ENCODE peak calls at places on chromosomes 3 and 15, in four cellular contexts. I, U, K and Y are unnamed samples.

GRCh38 chr3:51354766-51355615 is 30.1 kb upstream of the MANF start:
- DNase-seq in I (no peak), U (no peak), K (no peak), Y (no peak)

GRCh38 chr3:26712211-26713026 is 89.8 kb downstream of the LRRC3B start:
- DNase-seq in I (no peak), U (no peak), K (no peak), Y (peak)

GRCh38 chr3:185640308-185640707 is 54.2 kb downstream of the SENP2 start:
- DNase-seq in K (no peak), U (no peak), I (no peak), Y (no peak)

GRCh38 chr15:90038639-90039095 is 37.5 kb downstream of the ZNF710 start:
- DNase-seq in I (peak), K (no peak), U (no peak), Y (no peak)

GRCh38 chr15:64246364-64247189 is 83.8 kb upstream of the PPIB start:
- DNase-seq in I (no peak), K (peak), U (no peak), Y (peak)

GRCh38 chr3:194125474-194125873 is 10.5 kb upstream of the HES1 start:
- DNase-seq in I (no peak), U (no peak), K (no peak), Y (no peak)

GRCh38 chr3:119205209-119205608 is 31.8 kb downstream of the UPK1B start:
- DNase-seq in U (no peak), I (no peak), K (no peak), Y (no peak)

GRCh38 chr3:94206291-94206690 is 143.4 kb downstream of the NSUN3 start:
- DNase-seq in K (no peak), I (no peak), U (no peak), Y (no peak)

GRCh38 chr15:90895571-90896117 is 7.5 kb upstream of the MAN2A2 start:
- DNase-seq in U (no peak), K (no peak), I (no peak), Y (no peak)

GRCh38 chr3:195004512-195005250 is 266.3 kb downstream of the XXYLT1 start:
- DNase-seq in I (no peak), U (peak), K (no peak), Y (no peak)

GRCh38 chr3:43287514-43287913 is 1.2 kb downstream of the SNRK start:
- DNase-seq in I (no peak), U (no peak), K (no peak), Y (no peak)

GRCh38 chr3:37768107-37768809 is 93.4 kb upstream of the CTDSPL start:
- DNase-seq in U (no peak), I (no peak), K (no peak), Y (no peak)

GRCh38 chr15:26391556-26392229 is 381.2 kb downstream of the GABRB3 start:
- DNase-seq in K (no peak), U (no peak), I (no peak), Y (no peak)

GRCh38 chr15:60414016-60414682 is 16.4 kb upstream of the ANXA2 start:
- DNase-seq in I (no peak), K (no peak), U (no peak), Y (no peak)

GRCh38 chr15:79339588-79340314 is 28.8 kb downstream of the TMED3 start:
- DNase-seq in I (no peak), U (no peak), K (no peak), Y (peak)

GRCh38 chr3:17642474-17642873 is 100.0 kb downstream of the TBC1D5 start:
- DNase-seq in I (no peak), U (no peak), K (no peak), Y (no peak)

GRCh38 chr3:194749631-194750271 is 64.1 kb downstream of the FAM43A start:
- DNase-seq in I (no peak), U (no peak), K (peak), Y (no peak)

GRCh38 chr15:90597477-90598052 is 67.8 kb downstream of the CRTC3 start:
- DNase-seq in U (no peak), K (no peak), I (no peak), Y (peak)

GRCh38 chr15:49620174-49620573 is 444 bp downstream of the FAM227B start:
- DNase-seq in I (no peak), K (no peak), U (no peak), Y (peak)

GRCh38 chr15:77186518-77187095 is 115.7 kb upstream of the TSPAN3 start:
- DNase-seq in U (no peak), K (no peak), I (no peak), Y (peak)

GRCh38 chr15:48416301-48416700 is 85.1 kb downstream of the DUT start:
- DNase-seq in I (no peak), U (no peak), K (no peak), Y (peak)

GRCh38 chr15:25790003-25790660 is 73.0 kb downstream of the ATP10A start:
- DNase-seq in I (peak), U (peak), K (no peak), Y (peak)

GRCh38 chr3:40843208-40843624 is 318.5 kb downstream of the ZNF621 start:
- DNase-seq in I (no peak), U (no peak), K (no peak), Y (no peak)

GRCh38 chr3:120524171-120524923 is 71.8 kb upstream of the NDUFB4 start:
- DNase-seq in I (no peak), K (no peak), U (no peak), Y (no peak)

GRCh38 chr3:185151959-185152432 is 864 bp downstream of the C3orf70 start:
- DNase-seq in U (peak), I (no peak), K (no peak), Y (no peak)

GRCh38 chr3:184314700-184315505 is 497 bp downstream of the EIF4G1 start:
- DNase-seq in U (peak), K (no peak), I (peak), Y (peak)

GRCh38 chr15:62306851-62307504 is 141.9 kb upstream of the C2CD4B start:
- DNase-seq in K (peak), U (no peak), I (peak), Y (peak)

GRCh38 chr15:48062476-48062875 is 58.3 kb upstream of the SLC24A5 start:
- DNase-seq in K (no peak), I (no peak), U (no peak), Y (no peak)

GRCh38 chr3:44982817-44983216 is 6.8 kb downstream of the EXOSC7 start:
- DNase-seq in K (no peak), I (no peak), U (no peak), Y (no peak)

GRCh38 chr15:42182976-42183375 is 25.1 kb downstream of the VPS39 start:
- DNase-seq in U (no peak), I (no peak), K (no peak), Y (no peak)

GRCh38 chr3:135497979-135498378 is 467.5 kb upstream of the PPP2R3A start:
- DNase-seq in K (no peak), I (no peak), U (no peak), Y (no peak)

GRCh38 chr15:67064607-67065530 is 533 bp upstream of the SMAD3 start:
- DNase-seq in I (peak), K (peak), U (no peak), Y (peak)
- TF ChIP-seq CTCF in I (no peak), K (peak), U (no peak), Y (no peak)

DNA sequence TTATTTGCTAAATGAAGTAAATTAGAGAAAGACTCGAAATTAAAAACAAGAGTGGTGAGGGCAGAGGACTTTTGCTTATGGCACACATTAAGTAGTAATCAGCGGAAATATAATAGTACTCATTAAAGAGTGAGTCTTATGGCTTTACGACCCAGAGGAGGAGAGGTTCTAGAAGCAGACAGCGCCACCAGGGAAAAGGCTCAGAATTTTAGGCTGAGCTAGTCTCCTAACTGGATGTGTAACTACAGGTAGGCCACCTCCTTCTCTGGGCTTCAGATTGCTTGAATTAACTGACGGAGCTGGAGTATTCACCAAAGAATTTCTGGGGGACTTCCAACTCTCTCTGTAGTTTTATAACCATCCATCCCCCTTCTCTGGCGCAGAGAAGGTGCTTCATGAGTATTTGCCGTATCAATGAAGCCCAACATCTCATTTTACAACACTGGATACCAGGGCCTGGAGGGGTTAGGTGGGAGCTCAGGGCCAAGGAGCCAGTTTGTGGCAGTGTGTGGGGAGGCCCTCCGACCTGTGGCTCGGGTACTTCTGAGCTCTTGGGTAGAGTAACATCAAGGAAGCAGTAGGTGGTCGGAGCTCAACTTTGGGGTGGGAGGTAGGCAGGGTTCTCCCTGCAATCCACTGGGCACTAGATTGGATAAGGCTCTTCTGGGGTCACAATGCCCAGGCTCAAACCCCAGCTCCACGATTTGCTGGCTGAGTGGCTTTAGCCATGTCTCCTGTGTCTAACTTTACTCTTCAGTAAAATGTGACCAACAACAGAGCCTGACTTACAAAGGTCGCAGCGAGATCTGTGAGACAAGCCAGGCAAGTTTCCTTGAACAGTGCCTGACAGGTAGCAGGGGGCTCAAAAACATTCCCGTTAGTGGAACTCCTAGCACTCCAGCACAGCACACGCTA is 1.1 kb downstream of the CHCHD4 start:
- DNase-seq in U (no peak), I (no peak), K (no peak), Y (peak)
- TF ChIP-seq CTCF in U (no peak), I (no peak), K (no peak), Y (peak)

GRCh38 chr3:4824948-4825325 is 154.3 kb upstream of the BHLHE40 start:
- DNase-seq in K (no peak), U (no peak), I (no peak), Y (no peak)
- TF ChIP-seq CTCF in K (no peak), U (no peak), I (no peak), Y (no peak)

DNA sequence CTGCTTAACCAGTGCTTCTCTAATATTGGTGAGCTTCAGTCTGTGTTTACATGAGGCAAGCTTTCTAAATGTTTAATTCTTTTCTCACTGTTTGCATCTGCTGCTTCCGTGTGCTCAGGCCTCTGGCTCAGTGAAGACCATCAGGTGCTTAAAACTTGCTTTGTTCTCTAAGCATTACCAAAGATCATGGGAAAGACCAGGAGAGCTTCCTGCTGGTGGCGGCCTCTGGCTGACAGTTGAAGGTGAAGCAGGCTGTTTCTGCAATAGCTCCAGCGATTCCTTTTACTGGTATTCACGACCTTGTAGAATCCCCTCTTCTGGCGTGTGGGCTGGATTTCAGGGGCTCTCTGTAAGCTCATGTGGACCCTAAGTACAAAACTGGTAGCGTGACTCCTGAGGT is 45.1 kb downstream of the EDEM1 start:
- DNase-seq in I (no peak), U (no peak), K (peak), Y (no peak)
- TF ChIP-seq CTCF in I (no peak), U (no peak), K (peak), Y (no peak)

DNA sequence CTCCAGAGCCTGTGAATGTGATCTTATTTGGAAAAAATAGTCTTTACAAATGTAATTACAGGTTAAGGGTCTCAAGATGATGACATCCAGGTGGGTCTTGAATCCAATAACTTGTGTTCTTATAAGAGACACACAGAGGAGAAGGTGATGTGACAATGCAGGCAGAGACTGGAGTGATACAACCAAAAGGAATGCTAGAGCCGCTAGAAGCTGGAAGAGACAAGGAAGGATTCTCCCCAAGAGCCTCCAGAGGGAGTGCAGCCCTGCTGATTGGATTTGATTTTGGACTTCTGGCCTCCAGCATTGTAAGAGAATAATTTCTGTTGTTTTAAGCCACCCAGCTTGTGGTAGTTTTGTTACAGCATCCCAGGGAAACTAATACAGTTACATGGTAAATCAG is 9.7 kb downstream of the MYH15 start:
- DNase-seq in U (no peak), K (no peak), I (no peak), Y (no peak)
- TF ChIP-seq CTCF in U (no peak), K (no peak), I (no peak), Y (no peak)